ENCODE peak calls at places on chromosomes 13 and 19, in ten cellular contexts. N is tibial nerve; J is H9; V is colonic mucosa; U is stomach; X is adrenal gland; E is PC-3; C is CD4-positive, alpha-beta T cell; P is IMR-90; R is pancreas. W is an unnamed sample. For H3K9me3, the result is how much of the 10 kb centered on the place peaks cover.

GRCh38 chr13:110356362-110356761 is 49.3 kb downstream of the COL4A2 start:
- DNase-seq in N (no peak), J (no peak), V (no peak), U (no peak), X (no peak), E (no peak), C (no peak), P (no peak), R (no peak), W (no peak)

GRCh38 chr19:406121-406711 is 2.7 kb downstream of the C2CD4C start:
- DNase-seq in N (no peak), J (peak), V (no peak), U (no peak), X (no peak), E (no peak), C (no peak), P (no peak), R (no peak), W (no peak)

GRCh38 chr13:61040180-61040579 is 375.5 kb downstream of the PCDH20 start:
- DNase-seq in N (no peak), J (no peak), V (no peak), U (no peak), X (no peak), E (no peak), C (no peak), P (no peak), R (no peak), W (no peak)

GRCh38 chr19:18987456-18987855 is 45.9 kb downstream of the SUGP2 start:
- DNase-seq in N (no peak), J (no peak), V (no peak), U (no peak), X (no peak), E (no peak), C (no peak), P (no peak), R (no peak), W (no peak)

GRCh38 chr13:43787998-43788397 is 1.2 kb upstream of the ENOX1 start:
- DNase-seq in N (peak), J (no peak), V (no peak), U (no peak), X (no peak), E (peak), C (no peak), P (peak), R (peak), W (no peak)

GRCh38 chr13:32354040-32354439 is 38.7 kb downstream of the BRCA2 start:
- DNase-seq in N (no peak), J (no peak), V (no peak), U (no peak), X (no peak), E (no peak), C (no peak), P (no peak), R (no peak), W (no peak)

GRCh38 chr19:7874080-7874856 is at the start of gene PRR36:
- DNase-seq in N (no peak), J (peak), V (no peak), U (peak), X (no peak), E (peak), C (no peak), P (no peak), R (peak), W (no peak)

GRCh38 chr19:33863436-33863835 is 66.8 kb downstream of the KCTD15 start:
- DNase-seq in N (no peak), J (no peak), V (no peak), U (no peak), X (no peak), E (no peak), C (no peak), P (no peak), R (no peak), W (no peak)

GRCh38 chr19:33772858-33773180 is 23.9 kb upstream of the KCTD15 start:
- DNase-seq in N (no peak), J (no peak), V (no peak), U (no peak), X (no peak), E (no peak), C (no peak), P (no peak), R (no peak), W (no peak)

GRCh38 chr19:7652061-7652641 is 15.2 kb downstream of the STXBP2 start:
- DNase-seq in N (peak), J (peak), V (peak), U (peak), X (peak), E (peak), C (peak), P (peak), R (peak), W (peak)

GRCh38 chr13:45439781-45440462 is 21.7 kb upstream of the SLC25A30 start:
- DNase-seq in N (no peak), J (no peak), V (no peak), U (no peak), X (no peak), E (no peak), C (no peak), P (no peak), R (no peak), W (no peak)

GRCh38 chr13:40306817-40307216 is 359.6 kb downstream of the FOXO1 start:
- DNase-seq in N (no peak), J (no peak), V (no peak), U (no peak), X (no peak), E (no peak), C (no peak), P (no peak), R (no peak), W (no peak)
- H3K9me3 ChIP-seq in N (under half), J (under half), V (under half), U (under half), X (under half), E (under half), C (under half), P (under half), R (under half), W (under half)

GRCh38 chr19:43841990-43842389 is 14.9 kb downstream of the ZNF283 start:
- DNase-seq in N (no peak), J (no peak), V (no peak), U (no peak), X (no peak), E (no peak), C (no peak), P (no peak), R (no peak), W (no peak)
- H3K9me3 ChIP-seq in N (under half), J (half or more), V (under half), U (half or more), X (under half), E (under half), C (half or more), P (half or more), R (under half), W (under half)

GRCh38 chr13:20146381-20146780 is 14.5 kb downstream of the GJA3 start:
- DNase-seq in N (no peak), J (no peak), V (no peak), U (no peak), X (no peak), E (no peak), C (no peak), P (no peak), R (no peak), W (no peak)
- H3K9me3 ChIP-seq in N (under half), J (under half), V (under half), U (under half), X (under half), E (under half), C (under half), P (under half), R (under half), W (under half)

GRCh38 chr19:37009871-37010270 is 68.4 kb upstream of the ZNF420 start:
- DNase-seq in N (no peak), J (no peak), V (no peak), U (no peak), X (no peak), E (no peak), C (no peak), P (no peak), R (no peak), W (no peak)
- H3K9me3 ChIP-seq in N (under half), J (half or more), V (under half), U (under half), X (under half), E (under half), C (half or more), P (half or more), R (under half), W (under half)

GRCh38 chr13:85853161-85853894 is 54.1 kb upstream of the SLITRK6 start:
- DNase-seq in N (no peak), J (no peak), V (no peak), U (no peak), X (no peak), E (no peak), C (no peak), P (no peak), R (peak), W (no peak)
- H3K9me3 ChIP-seq in N (under half), J (under half), V (under half), U (under half), X (under half), E (under half), C (under half), P (under half), R (under half), W (under half)

GRCh38 chr19:36099166-36099785 is 11.7 kb upstream of the OVOL3 start:
- DNase-seq in N (no peak), J (no peak), V (no peak), U (no peak), X (no peak), E (no peak), C (no peak), P (no peak), R (no peak), W (no peak)

GRCh38 chr19:36103842-36104552 is 6.9 kb upstream of the OVOL3 start:
- DNase-seq in N (no peak), J (no peak), V (no peak), U (no peak), X (no peak), E (peak), C (no peak), P (peak), R (no peak), W (no peak)

GRCh38 chr19:36100476-36100875 is 10.5 kb upstream of the OVOL3 start:
- DNase-seq in N (no peak), J (no peak), V (no peak), U (no peak), X (no peak), E (no peak), C (no peak), P (no peak), R (no peak), W (no peak)

GRCh38 chr19:36103040-36103626 is 7.8 kb upstream of the OVOL3 start:
- DNase-seq in N (no peak), J (no peak), V (no peak), U (no peak), X (no peak), E (no peak), C (no peak), P (no peak), R (no peak), W (no peak)

GRCh38 chr19:36101550-36102327 is 9.2 kb upstream of the OVOL3 start:
- DNase-seq in N (no peak), J (no peak), V (no peak), U (no peak), X (no peak), E (no peak), C (no peak), P (no peak), R (no peak), W (no peak)
- H3K9me3 ChIP-seq in N (under half), J (under half), V (under half), U (under half), X (under half), E (under half), C (under half), P (under half), R (under half), W (under half)

GRCh38 chr13:62139597-62139996 is 723.9 kb upstream of the PCDH20 start:
- DNase-seq in N (no peak), J (no peak), V (no peak), U (no peak), X (no peak), E (no peak), C (no peak), P (no peak), R (no peak), W (no peak)
- H3K9me3 ChIP-seq in N (under half), J (under half), V (under half), U (under half), X (under half), E (under half), C (under half), P (under half), R (under half), W (under half)

GRCh38 chr19:53068834-53069233 is 24.3 kb downstream of the ERVV-2 start:
- DNase-seq in N (no peak), J (no peak), V (no peak), U (no peak), X (no peak), E (no peak), C (no peak), P (no peak), R (no peak), W (no peak)

GRCh38 chr19:53068199-53068598 is 23.7 kb downstream of the ERVV-2 start:
- DNase-seq in N (no peak), J (no peak), V (no peak), U (no peak), X (no peak), E (no peak), C (no peak), P (no peak), R (no peak), W (no peak)
- H3K9me3 ChIP-seq in N (under half), J (under half), V (under half), U (half or more), X (under half), E (under half), C (half or more), P (half or more), R (under half), W (half or more)

W was measured in T-helper 17 cell.